ENCODE peak calls at places on chromosomes 13 and 19, in eight cellular contexts. One of them, this sample, is unnamed.

GRCh38 chr19:14450168-14450874 is 17.2 kb downstream of the PKN1 start:
- DNase-seq in amniotic stem cell: no peak
- DNase-seq in MCF 10A: peak; percentile 46
- DNase-seq in CD8-positive, alpha-beta memory T cell: peak; percentile 63
- DNase-seq in Ammon's horn: no peak
- DNase-seq in activated T-cell treated with anti-CD3 and anti-CD28 coated beads, Interleukin-2, amount 50 U/mL, for 72 hours: peak; percentile 74
- DNase-seq in A172: peak; percentile 82
- DNase-seq in HFFc6: peak; percentile 17
- DNase-seq in this sample: no peak

GRCh38 chr19:50167314-50167721 is 4.2 kb upstream of the IZUMO2 start:
- DNase-seq in amniotic stem cell: no peak
- DNase-seq in MCF 10A: no peak
- DNase-seq in CD8-positive, alpha-beta memory T cell: no peak
- DNase-seq in Ammon's horn: no peak
- DNase-seq in activated T-cell treated with anti-CD3 and anti-CD28 coated beads, Interleukin-2, amount 50 U/mL, for 72 hours: no peak
- DNase-seq in A172: peak; percentile 37
- DNase-seq in HFFc6: no peak
- DNase-seq in this sample: no peak

GRCh38 chr19:45693168-45693788 is 812 bp downstream of the QPCTL start:
- DNase-seq in amniotic stem cell: peak; percentile 30
- DNase-seq in MCF 10A: peak; percentile 79
- DNase-seq in CD8-positive, alpha-beta memory T cell: peak; percentile 80
- DNase-seq in Ammon's horn: peak; percentile 76
- DNase-seq in activated T-cell treated with anti-CD3 and anti-CD28 coated beads, Interleukin-2, amount 50 U/mL, for 72 hours: peak; percentile 81
- DNase-seq in A172: peak; percentile 32
- DNase-seq in HFFc6: peak; percentile 58
- DNase-seq in this sample: peak; percentile 86

GRCh38 chr19:55256562-55257460 is 2.0 kb downstream of the PPP6R1 start:
- DNase-seq in amniotic stem cell: no peak
- DNase-seq in MCF 10A: no peak
- DNase-seq in CD8-positive, alpha-beta memory T cell: no peak
- DNase-seq in Ammon's horn: no peak
- DNase-seq in activated T-cell treated with anti-CD3 and anti-CD28 coated beads, Interleukin-2, amount 50 U/mL, for 72 hours: peak; percentile 9
- DNase-seq in A172: no peak
- DNase-seq in HFFc6: no peak
- DNase-seq in this sample: no peak

GRCh38 chr13:47594833-47595232 is 406.2 kb downstream of the SUCLA2 start:
- DNase-seq in amniotic stem cell: no peak
- DNase-seq in MCF 10A: no peak
- DNase-seq in CD8-positive, alpha-beta memory T cell: no peak
- DNase-seq in Ammon's horn: no peak
- DNase-seq in activated T-cell treated with anti-CD3 and anti-CD28 coated beads, Interleukin-2, amount 50 U/mL, for 72 hours: no peak
- DNase-seq in A172: no peak
- DNase-seq in HFFc6: peak; percentile 1
- DNase-seq in this sample: no peak

GRCh38 chr13:100214886-100215285 is 126.0 kb downstream of the PCCA start:
- DNase-seq in amniotic stem cell: peak; percentile 34
- DNase-seq in MCF 10A: peak; percentile 69
- DNase-seq in CD8-positive, alpha-beta memory T cell: no peak
- DNase-seq in Ammon's horn: no peak
- DNase-seq in activated T-cell treated with anti-CD3 and anti-CD28 coated beads, Interleukin-2, amount 50 U/mL, for 72 hours: no peak
- DNase-seq in A172: peak; percentile 72
- DNase-seq in HFFc6: peak; percentile 72
- DNase-seq in this sample: no peak

GRCh38 chr13:41017744-41018582 is 1.2 kb downstream of the ELF1 start:
- DNase-seq in amniotic stem cell: no peak
- DNase-seq in MCF 10A: peak; percentile 35
- DNase-seq in CD8-positive, alpha-beta memory T cell: no peak
- DNase-seq in Ammon's horn: no peak
- DNase-seq in activated T-cell treated with anti-CD3 and anti-CD28 coated beads, Interleukin-2, amount 50 U/mL, for 72 hours: no peak
- DNase-seq in A172: no peak
- DNase-seq in HFFc6: no peak
- DNase-seq in this sample: no peak

GRCh38 chr13:34913040-34913439 is 29.0 kb upstream of the NBEA start:
- DNase-seq in amniotic stem cell: no peak
- DNase-seq in MCF 10A: peak; percentile 32
- DNase-seq in CD8-positive, alpha-beta memory T cell: no peak
- DNase-seq in Ammon's horn: no peak
- DNase-seq in activated T-cell treated with anti-CD3 and anti-CD28 coated beads, Interleukin-2, amount 50 U/mL, for 72 hours: no peak
- DNase-seq in A172: peak; percentile 26
- DNase-seq in HFFc6: peak; percentile 3
- DNase-seq in this sample: no peak

GRCh38 chr13:105343134-105343806 is 1192.2 kb downstream of the EFNB2 start:
- DNase-seq in amniotic stem cell: no peak
- DNase-seq in MCF 10A: peak; percentile 6
- DNase-seq in CD8-positive, alpha-beta memory T cell: no peak
- DNase-seq in Ammon's horn: no peak
- DNase-seq in activated T-cell treated with anti-CD3 and anti-CD28 coated beads, Interleukin-2, amount 50 U/mL, for 72 hours: no peak
- DNase-seq in A172: peak; percentile 60
- DNase-seq in HFFc6: no peak
- DNase-seq in this sample: no peak

GRCh38 chr13:45220403-45220802 is 19.6 kb upstream of the KCTD4 start:
- DNase-seq in amniotic stem cell: no peak
- DNase-seq in MCF 10A: no peak
- DNase-seq in CD8-positive, alpha-beta memory T cell: no peak
- DNase-seq in Ammon's horn: no peak
- DNase-seq in activated T-cell treated with anti-CD3 and anti-CD28 coated beads, Interleukin-2, amount 50 U/mL, for 72 hours: no peak
- DNase-seq in A172: no peak
- DNase-seq in HFFc6: no peak
- DNase-seq in this sample: no peak

GRCh38 chr13:19597523-19597922 is 35.9 kb upstream of the MPHOSPH8 start:
- DNase-seq in amniotic stem cell: no peak
- DNase-seq in MCF 10A: peak; percentile 42
- DNase-seq in CD8-positive, alpha-beta memory T cell: no peak
- DNase-seq in Ammon's horn: no peak
- DNase-seq in activated T-cell treated with anti-CD3 and anti-CD28 coated beads, Interleukin-2, amount 50 U/mL, for 72 hours: no peak
- DNase-seq in A172: peak; percentile 77
- DNase-seq in HFFc6: peak; percentile 83
- DNase-seq in this sample: no peak

GRCh38 chr19:49882643-49883042 is 5.1 kb downstream of the TBC1D17 start:
- DNase-seq in amniotic stem cell: no peak
- DNase-seq in MCF 10A: no peak
- DNase-seq in CD8-positive, alpha-beta memory T cell: no peak
- DNase-seq in Ammon's horn: no peak
- DNase-seq in activated T-cell treated with anti-CD3 and anti-CD28 coated beads, Interleukin-2, amount 50 U/mL, for 72 hours: no peak
- DNase-seq in A172: no peak
- DNase-seq in HFFc6: no peak
- DNase-seq in this sample: no peak

GRCh38 chr13:73741111-73741510 is 393.1 kb downstream of the KLF12 start:
- DNase-seq in amniotic stem cell: no peak
- DNase-seq in MCF 10A: no peak
- DNase-seq in CD8-positive, alpha-beta memory T cell: no peak
- DNase-seq in Ammon's horn: peak; percentile 9
- DNase-seq in activated T-cell treated with anti-CD3 and anti-CD28 coated beads, Interleukin-2, amount 50 U/mL, for 72 hours: peak; percentile 2
- DNase-seq in A172: no peak
- DNase-seq in HFFc6: no peak
- DNase-seq in this sample: no peak

GRCh38 chr13:98142427-98143156 is at the start of gene FARP1:
- DNase-seq in amniotic stem cell: peak; percentile 40
- DNase-seq in MCF 10A: peak; percentile 70
- DNase-seq in CD8-positive, alpha-beta memory T cell: no peak
- DNase-seq in Ammon's horn: peak; percentile 47
- DNase-seq in activated T-cell treated with anti-CD3 and anti-CD28 coated beads, Interleukin-2, amount 50 U/mL, for 72 hours: peak; percentile 66
- DNase-seq in A172: peak; percentile 48
- DNase-seq in HFFc6: peak; percentile 41
- DNase-seq in this sample: peak; percentile 89

GRCh38 chr13:30145709-30146367 is 161.5 kb downstream of the KATNAL1 start:
- DNase-seq in amniotic stem cell: no peak
- DNase-seq in MCF 10A: no peak
- DNase-seq in CD8-positive, alpha-beta memory T cell: no peak
- DNase-seq in Ammon's horn: no peak
- DNase-seq in activated T-cell treated with anti-CD3 and anti-CD28 coated beads, Interleukin-2, amount 50 U/mL, for 72 hours: peak; percentile 74
- DNase-seq in A172: no peak
- DNase-seq in HFFc6: no peak
- DNase-seq in this sample: no peak

GRCh38 chr19:28213476-28214082 is 999.4 kb downstream of the UQCRFS1 start:
- DNase-seq in amniotic stem cell: no peak
- DNase-seq in MCF 10A: no peak
- DNase-seq in CD8-positive, alpha-beta memory T cell: no peak
- DNase-seq in Ammon's horn: no peak
- DNase-seq in activated T-cell treated with anti-CD3 and anti-CD28 coated beads, Interleukin-2, amount 50 U/mL, for 72 hours: no peak
- DNase-seq in A172: peak; percentile 54
- DNase-seq in HFFc6: no peak
- DNase-seq in this sample: no peak